ENCODE peak calls at places on chromosomes 3 and 15, in four cellular contexts. D is K562, S is GM12878, H is HepG2. V is an unnamed sample.
A peak's percentile ranks its signal among the peaks of the same experiment; 100 is the strongest.

GRCh38 chr15:74428442-74428787 is 5.3 kb downstream of the SEMA7A start:
- DNase-seq in D (no peak), S (no peak), H (no peak), V (no peak)

GRCh38 chr3:184284696-184285095 is 8.9 kb downstream of the ECE2 start:
- DNase-seq in D (peak; percentile 79), S (no peak), H (peak; percentile 58), V (peak; percentile 80)

GRCh38 chr15:91882858-91883586 is 29.5 kb downstream of the SLCO3A1 start:
- DNase-seq in D (no peak), S (no peak), H (no peak), V (no peak)

GRCh38 chr15:66565731-66566130 is at the start of gene LCTL:
- DNase-seq in D (peak; percentile 60), S (no peak), H (peak; percentile 58), V (peak; percentile 71)

GRCh38 chr3:187066228-187066995 is 72.9 kb downstream of the RPL39L start:
- DNase-seq in D (peak; percentile 69), S (no peak), H (peak; percentile 65), V (peak; percentile 68)

GRCh38 chr3:127678611-127679533 is 6.1 kb downstream of the ABTB1 start:
- DNase-seq in D (no peak), S (no peak), H (no peak), V (peak; percentile 7)

GRCh38 chr3:16728762-16729745 is 123.8 kb upstream of the DAZL start:
- DNase-seq in D (no peak), S (no peak), H (no peak), V (no peak)

GRCh38 chr3:172244011-172244410 is 204.2 kb downstream of the GHSR start:
- DNase-seq in D (no peak), S (no peak), H (no peak), V (no peak)

GRCh38 chr15:82135645-82136044 is 89.8 kb upstream of the MEX3B start:
- DNase-seq in D (no peak), S (no peak), H (no peak), V (no peak)

GRCh38 chr3:111691293-111691909 is 96.3 kb upstream of the ZBED2 start:
- DNase-seq in D (peak; percentile 7), S (no peak), H (peak; percentile 51), V (no peak)

GRCh38 chr15:63505842-63506222 is 1.4 kb downstream of the USP3 start:
- DNase-seq in D (no peak), S (no peak), H (no peak), V (no peak)

GRCh38 chr3:184377374-184377773 is 633 bp downstream of the THPO start:
- DNase-seq in D (no peak), S (no peak), H (peak; percentile 23), V (no peak)

GRCh38 chr3:104031598-104031997 is 1335.1 kb upstream of the ALCAM start:
- DNase-seq in D (no peak), S (no peak), H (no peak), V (no peak)

GRCh38 chr3:157752952-157753351 is 249.7 kb upstream of the VEPH1 start:
- DNase-seq in D (no peak), S (no peak), H (no peak), V (no peak)

GRCh38 chr3:16088496-16088895 is 86.0 kb upstream of the GALNT15 start:
- DNase-seq in D (no peak), S (no peak), H (no peak), V (no peak)

GRCh38 chr3:52503788-52504424 is 8.8 kb downstream of the STAB1 start:
- DNase-seq in D (no peak), S (no peak), H (no peak), V (peak; percentile 34)

GRCh38 chr15:69315402-69316110 is 16.8 kb downstream of the PAQR5 start:
- DNase-seq in D (no peak), S (no peak), H (no peak), V (no peak)
- TF ChIP-seq MAX in D (no peak), S (no peak), H (no peak), V (no peak)

GRCh38 chr3:149401215-149401925 is 23.9 kb upstream of the TM4SF1 start:
- DNase-seq in D (no peak), S (no peak), H (peak; percentile 97), V (no peak)
- TF ChIP-seq CREM in D (no peak), S (no peak), H (peak; percentile 93), V (no peak)

GRCh38 chr15:41115652-41116115 is 396 bp downstream of the INO80 start:
- DNase-seq in D (peak; percentile 83), S (no peak), H (peak; percentile 50), V (peak; percentile 52)
- TF ChIP-seq MAX in D (peak; percentile 98), S (peak; percentile 97), H (peak; percentile 96), V (peak; percentile 14)

DNA sequence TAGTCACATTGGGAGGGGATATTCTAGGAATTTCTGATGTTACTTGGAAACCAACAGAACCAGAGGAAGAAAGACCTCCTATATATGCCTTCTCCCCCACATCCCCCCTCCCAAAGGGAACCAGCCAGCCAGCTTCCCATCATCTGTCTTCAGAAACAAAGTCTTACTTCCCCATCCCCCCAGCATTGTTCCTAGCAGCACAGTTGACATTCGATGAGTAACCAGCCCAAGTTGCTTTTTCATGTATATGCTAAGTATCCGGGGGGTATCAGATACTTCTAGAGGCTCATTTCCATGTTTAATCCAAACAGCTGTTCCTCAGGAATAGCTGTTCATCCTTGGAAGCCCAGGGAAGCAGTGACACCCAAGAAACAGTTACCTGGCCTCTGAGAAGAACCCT is 16.0 kb downstream of the RMDN3 start:
- DNase-seq in D (no peak), S (no peak), H (no peak), V (peak; percentile 20)
- TF ChIP-seq CREM in D (no peak), S (no peak), H (no peak), V (no peak)

GRCh38 chr3:189003410-189003809 is 168.4 kb upstream of the TPRG1 start:
- DNase-seq in D (no peak), S (no peak), H (no peak), V (no peak)

GRCh38 chr3:189001559-189001958 is 170.2 kb upstream of the TPRG1 start:
- DNase-seq in D (no peak), S (no peak), H (no peak), V (no peak)
- TF ChIP-seq MAX in D (no peak), S (no peak), H (no peak), V (no peak)